ENCODE peak calls at places on chromosome 5, in ten cellular contexts. K is lower lobe of right lung; Y is heart left ventricle; U is testis; O is adrenal gland; I is left lung; P is pancreas; V is uterus; Z is CD8-positive, alpha-beta T cell; Q is SK-N-SH. C is an unnamed sample.
A peak's percentile ranks its signal among the peaks of the same experiment; 100 is the strongest.

GRCh38 chr5:142078251-142078650 is 30.3 kb upstream of the NDFIP1 start:
- DNase-seq in K (no peak), Y (no peak), U (no peak), O (no peak), I (no peak), P (no peak), V (no peak), Z (no peak), Q (peak; percentile 54), C (peak; percentile 79)

GRCh38 chr5:153907170-153907775 is 131.4 kb downstream of the FAM114A2 start:
- DNase-seq in K (no peak), Y (no peak), U (no peak), O (no peak), I (no peak), P (no peak), V (no peak), Z (no peak), Q (no peak), C (no peak)

GRCh38 chr5:105230516-105230915 is 1667.9 kb upstream of the NUDT12 start:
- DNase-seq in K (no peak), Y (no peak), U (no peak), O (no peak), I (no peak), P (no peak), V (no peak), Z (no peak), Q (no peak), C (no peak)

GRCh38 chr5:30042677-30043076 is 1150.8 kb upstream of the CDH6 start:
- DNase-seq in K (no peak), Y (no peak), U (no peak), O (no peak), I (no peak), P (no peak), V (no peak), Z (no peak), Q (no peak), C (no peak)

GRCh38 chr5:52867809-52868208 is 80.1 kb downstream of the ITGA1 start:
- DNase-seq in K (no peak), Y (no peak), U (no peak), O (peak; percentile 32), I (no peak), P (no peak), V (no peak), Z (no peak), Q (no peak), C (no peak)

GRCh38 chr5:68548959-68549676 is 333.6 kb downstream of the PIK3R1 start:
- DNase-seq in K (no peak), Y (no peak), U (peak; percentile 39), O (peak; percentile 16), I (no peak), P (no peak), V (peak; percentile 66), Z (no peak), Q (no peak), C (peak; percentile 81)

GRCh38 chr5:14265574-14265973 is 122.4 kb downstream of the TRIO start:
- DNase-seq in K (no peak), Y (no peak), U (no peak), O (no peak), I (no peak), P (no peak), V (no peak), Z (no peak), Q (no peak), C (no peak)

GRCh38 chr5:91266184-91266705 is 116.9 kb downstream of the ARRDC3 start:
- DNase-seq in K (no peak), Y (no peak), U (no peak), O (no peak), I (no peak), P (no peak), V (no peak), Z (no peak), Q (peak; percentile 15), C (no peak)

GRCh38 chr5:6905883-6906282 is 192.7 kb downstream of the TENT4A start:
- DNase-seq in K (no peak), Y (peak; percentile 30), U (no peak), O (no peak), I (no peak), P (no peak), V (no peak), Z (no peak), Q (no peak), C (no peak)

GRCh38 chr5:138752341-138752950 is 779 bp upstream of the CTNNA1 start:
- DNase-seq in K (no peak), Y (peak; percentile 20), U (peak; percentile 50), O (peak; percentile 35), I (no peak), P (peak; percentile 39), V (peak; percentile 21), Z (no peak), Q (no peak), C (no peak)

GRCh38 chr5:149748471-149749094 is 18.5 kb downstream of the PPARGC1B start:
- DNase-seq in K (no peak), Y (no peak), U (no peak), O (no peak), I (no peak), P (no peak), V (no peak), Z (no peak), Q (no peak), C (no peak)

GRCh38 chr5:112594060-112594850 is 143.4 kb upstream of the APC start:
- DNase-seq in K (no peak), Y (no peak), U (no peak), O (no peak), I (no peak), P (no peak), V (no peak), Z (no peak), Q (peak; percentile 20), C (peak; percentile 18)

DNA sequence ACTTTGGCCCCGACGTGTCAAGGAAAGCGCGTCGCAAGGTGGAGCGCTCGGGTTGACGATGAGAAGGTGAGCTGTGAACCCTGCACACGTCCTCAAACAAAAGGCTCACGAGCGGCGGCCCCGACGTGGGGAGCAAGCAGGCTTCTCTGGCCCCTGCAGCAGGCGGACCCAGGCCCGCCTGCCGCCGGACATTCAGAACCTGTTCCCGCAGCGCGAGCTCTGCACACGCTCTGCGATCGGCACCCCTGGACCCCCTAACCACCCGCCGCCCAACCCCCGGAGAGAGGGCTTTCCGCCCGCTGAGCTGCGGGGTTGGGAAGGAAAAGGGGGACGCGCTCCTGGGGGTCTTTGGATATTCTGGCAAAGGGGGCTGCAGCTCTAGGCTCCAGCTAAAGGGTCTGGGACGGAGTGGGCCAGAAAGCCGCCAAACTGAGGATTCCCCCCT is 1.2 kb downstream of the FBN2 start:
- DNase-seq in K (no peak), Y (no peak), U (no peak), O (peak; percentile 31), I (no peak), P (no peak), V (no peak), Z (no peak), Q (peak; percentile 6), C (no peak)
- H3K4me3 ChIP-seq in K (peak overlapping the region; percentile 55), Y (peak overlapping the region; percentile 63), U (peak overlapping the region; percentile 65), O (peak overlapping the region; percentile 16), I (peak overlapping the region; percentile 56), P (peak overlapping the region; percentile 35), V (peak overlapping the region; percentile 40), Z (no peak overlapping the region), Q (peak overlapping the region; percentile 54), C (no peak overlapping the region)

GRCh38 chr5:172010278-172010677 is 3.8 kb upstream of the FBXW11 start:
- DNase-seq in K (no peak), Y (no peak), U (peak; percentile 28), O (no peak), I (no peak), P (no peak), V (no peak), Z (no peak), Q (no peak), C (no peak)
- TF ChIP-seq CTCF in K (no peak), Y (no peak), U (no peak), O (no peak), I (no peak), P (no peak), V (no peak), Z (no peak), Q (peak; percentile 45), C (peak; percentile 49)

GRCh38 chr5:132222649-132223038 is 5.0 kb downstream of the P4HA2 start:
- DNase-seq in K (no peak), Y (no peak), U (no peak), O (no peak), I (no peak), P (no peak), V (peak; percentile 1), Z (no peak), Q (no peak), C (no peak)
- H3K4me1 ChIP-seq in K (peaks cover 49% of the 10 kb centered on the region), Y (peaks cover 67% of the 10 kb centered on the region), U (peaks cover 22% of the 10 kb centered on the region), O (peaks cover 27% of the 10 kb centered on the region), I (peaks cover 33% of the 10 kb centered on the region), P (peaks cover 29% of the 10 kb centered on the region), V (peaks cover 21% of the 10 kb centered on the region), Z (peaks cover 8% of the 10 kb centered on the region), Q (peaks cover 33% of the 10 kb centered on the region), C (peaks cover 11% of the 10 kb centered on the region)

GRCh38 chr5:1888541-1889251 is 6.0 kb upstream of the IRX4 start:
- DNase-seq in K (peak; percentile 30), Y (no peak), U (no peak), O (no peak), I (no peak), P (peak; percentile 4), V (no peak), Z (no peak), Q (no peak), C (no peak)

GRCh38 chr5:1885777-1886633 is 3.3 kb upstream of the IRX4 start:
- DNase-seq in K (peak; percentile 32), Y (no peak), U (no peak), O (no peak), I (no peak), P (peak; percentile 8), V (no peak), Z (no peak), Q (no peak), C (no peak)

GRCh38 chr5:1885476-1885755 is 2.7 kb upstream of the IRX4 start:
- DNase-seq in K (peak; percentile 28), Y (no peak), U (no peak), O (no peak), I (no peak), P (peak; percentile 6), V (no peak), Z (no peak), Q (no peak), C (no peak)

GRCh38 chr5:1887400-1888360 is 5.0 kb upstream of the IRX4 start:
- DNase-seq in K (peak; percentile 30), Y (no peak), U (no peak), O (no peak), I (no peak), P (peak; percentile 12), V (no peak), Z (no peak), Q (no peak), C (no peak)

DNA sequence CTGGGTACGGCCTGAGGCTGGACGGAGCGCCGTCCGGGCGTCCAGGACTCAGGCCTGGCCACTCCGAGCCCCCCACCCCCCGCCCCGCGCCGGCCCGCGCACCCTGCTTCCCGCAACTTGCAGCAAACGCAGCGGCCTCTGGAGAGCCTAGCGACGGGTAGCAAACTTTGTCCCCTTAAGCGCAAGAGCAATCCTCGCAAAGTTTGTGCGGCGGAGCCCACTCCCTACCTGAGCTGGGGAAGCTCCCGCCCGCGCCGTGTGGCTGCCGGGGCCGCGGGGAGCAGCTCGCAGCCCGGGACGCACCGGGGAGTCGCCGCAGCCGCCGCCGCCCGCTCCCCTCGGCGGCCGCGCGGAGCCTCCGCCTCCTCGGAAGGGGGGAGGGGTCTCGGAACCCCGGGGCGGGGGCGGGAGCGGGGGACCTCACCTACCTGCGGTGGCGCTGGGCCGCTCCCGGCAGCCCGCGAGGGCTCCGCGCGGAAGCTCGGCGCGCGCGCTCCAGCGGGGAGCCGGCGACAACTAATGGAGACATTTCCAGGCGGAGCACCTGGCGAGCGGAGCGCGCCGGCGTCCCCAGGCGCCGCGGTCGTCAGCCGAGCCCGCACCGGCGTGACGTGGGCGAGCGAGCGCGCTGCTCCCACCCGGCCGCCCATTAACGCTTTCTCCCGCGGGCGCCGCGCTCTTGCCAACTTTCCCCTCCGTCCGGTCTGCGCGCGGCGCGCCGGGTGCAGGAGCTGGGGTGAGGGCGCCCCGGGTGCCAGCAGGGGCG is 4.1 kb upstream of the IRX4 start:
- DNase-seq in K (peak; percentile 38), Y (no peak), U (no peak), O (no peak), I (no peak), P (peak; percentile 5), V (no peak), Z (no peak), Q (no peak), C (no peak)
- H3K4me3 ChIP-seq in K (no peak overlapping the region), Y (peak overlapping the region; percentile 69), U (peak overlapping the region; percentile 38), O (no peak overlapping the region), I (no peak overlapping the region), P (no peak overlapping the region), V (no peak overlapping the region), Z (no peak overlapping the region), Q (no peak overlapping the region), C (no peak overlapping the region)